ENCODE peak calls at places on chromosomes 12 and 14, in seven cellular contexts. Y is HCT116, R is tibial artery, T is endodermal cell, V is pancreas, G is left ventricle myocardium inferior, L is spleen. Q is an unnamed sample.

GRCh38 chr14:81176224-81176623 is 44.5 kb downstream of the GTF2A1 start:
- DNase-seq in T (no peak), L (no peak), G (peak; percentile 33), Y (no peak), R (peak; percentile 76), V (no peak), Q (no peak)

GRCh38 chr14:70213721-70214282 is 25.1 kb upstream of the SLC8A3 start:
- DNase-seq in G (no peak), Y (no peak), L (no peak), T (peak; percentile 42), R (no peak), V (no peak), Q (no peak)

GRCh38 chr12:101743724-101744472 is 4.6 kb upstream of the SYCP3 start:
- DNase-seq in G (no peak), R (no peak), L (peak; percentile 88), T (no peak), Y (no peak), V (no peak), Q (no peak)

GRCh38 chr12:116160883-116161458 is 116.5 kb downstream of the MED13L start:
- DNase-seq in V (no peak), T (no peak), G (no peak), L (no peak), Y (no peak), R (no peak), Q (no peak)

GRCh38 chr12:85985996-85986395 is 111.9 kb downstream of the NTS start:
- DNase-seq in R (no peak), V (no peak), G (no peak), L (no peak), T (no peak), Y (no peak), Q (no peak)

GRCh38 chr14:54642950-54643695 is 76.2 kb downstream of the SAMD4A start:
- DNase-seq in Y (no peak), G (no peak), V (no peak), R (no peak), T (peak; percentile 49), L (no peak), Q (no peak)

GRCh38 chr12:22340143-22340542 is 5.6 kb upstream of the ST8SIA1 start:
- DNase-seq in V (no peak), T (peak; percentile 47), G (no peak), Y (no peak), L (peak; percentile 61), R (no peak), Q (no peak)

GRCh38 chr14:90660865-90661570 is 155.2 kb downstream of the TTC7B start:
- DNase-seq in R (no peak), V (no peak), Y (no peak), T (no peak), G (peak; percentile 48), L (no peak), Q (no peak)

GRCh38 chr12:3247077-3247476 is 169.9 kb downstream of the TSPAN9 start:
- DNase-seq in R (no peak), G (no peak), L (no peak), T (no peak), V (no peak), Y (no peak), Q (no peak)

GRCh38 chr12:27539191-27539631 is 15.2 kb downstream of the PPFIBP1 start:
- DNase-seq in V (no peak), G (no peak), Y (no peak), R (no peak), T (no peak), L (no peak), Q (no peak)

GRCh38 chr12:26919216-26919555 is 18.6 kb downstream of the INTS13 start:
- DNase-seq in R (no peak), G (no peak), T (no peak), V (no peak), L (no peak), Y (no peak), Q (no peak)

GRCh38 chr12:116910645-116911449 is at the start of gene FBXW8:
- DNase-seq in V (peak; percentile 56), G (peak; percentile 79), T (peak; percentile 93), L (peak; percentile 92), Y (peak; percentile 48), R (peak; percentile 50), Q (no peak)

GRCh38 chr12:264269-264668 is 1.6 kb upstream of the SLC6A13 start:
- DNase-seq in V (no peak), R (no peak), Y (no peak), T (no peak), G (no peak), L (no peak), Q (no peak)

GRCh38 chr14:74683406-74683805 is 29.5 kb downstream of the AREL1 start:
- DNase-seq in L (no peak), R (no peak), V (no peak), G (no peak), Y (no peak), T (no peak), Q (no peak)

GRCh38 chr12:95208678-95209077 is 8.6 kb downstream of the FGD6 start:
- DNase-seq in L (no peak), V (no peak), G (no peak), Y (no peak), T (no peak), R (no peak), Q (no peak)

GRCh38 chr12:69059465-69060457 is 126.8 kb upstream of the CPM start:
- DNase-seq in V (no peak), T (no peak), R (no peak), G (no peak), L (no peak), Y (peak; percentile 86), Q (no peak)

GRCh38 chr14:91361236-91361811 is 56.3 kb downstream of the CCDC88C start:
- DNase-seq in L (no peak), Y (no peak), T (no peak), R (no peak), G (no peak), V (no peak), Q (no peak)

GRCh38 chr14:21103165-21103709 is 2.4 kb downstream of the TMEM253 start:
- DNase-seq in Y (no peak), V (no peak), L (no peak), R (no peak), G (no peak), T (no peak), Q (no peak)

GRCh38 chr14:73727181-73727580 is 13.0 kb upstream of the PNMA1 start:
- DNase-seq in G (no peak), Y (no peak), R (no peak), T (no peak), L (no peak), V (no peak), Q (no peak)

GRCh38 chr12:64733857-64734256 is 25.3 kb downstream of the GNS start:
- DNase-seq in L (no peak), R (no peak), G (peak; percentile 66), Y (peak; percentile 23), V (no peak), T (no peak), Q (peak; percentile 75)

GRCh38 chr14:102500190-102500661 is 9.3 kb downstream of the ANKRD9 start:
- DNase-seq in V (no peak), Y (no peak), T (peak; percentile 39), R (peak; percentile 66), L (no peak), G (peak; percentile 77), Q (peak; percentile 85)

DNA sequence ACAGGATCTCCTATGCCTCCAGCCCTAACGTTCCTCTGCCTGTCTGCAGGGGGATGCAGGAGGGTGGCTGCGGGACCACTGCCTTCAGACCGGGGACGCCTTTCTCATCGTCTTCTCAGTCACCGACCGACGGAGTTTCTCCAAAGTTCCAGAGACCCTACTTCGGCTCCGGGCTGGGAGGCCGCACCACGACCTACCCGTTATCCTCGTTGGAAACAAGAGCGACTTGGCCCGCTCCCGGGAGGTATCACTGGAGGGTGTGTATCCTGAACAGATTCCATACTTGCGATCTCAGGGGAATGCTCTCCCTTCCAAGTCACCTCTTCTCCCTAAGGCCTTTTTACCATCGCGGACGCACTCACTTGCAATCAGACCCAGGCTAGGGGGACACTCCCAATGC is 3.0 kb downstream of the REM2 start:
- DNase-seq in T (no peak), L (peak; percentile 78), R (no peak), V (no peak), Y (no peak), G (no peak), Q (no peak)
- H3K27ac ChIP-seq in T (no peak overlapping the region), L (no peak overlapping the region), R (no peak overlapping the region), V (no peak overlapping the region), Y (peak overlapping the region; percentile 93), G (no peak overlapping the region), Q (no peak overlapping the region)

DNA sequence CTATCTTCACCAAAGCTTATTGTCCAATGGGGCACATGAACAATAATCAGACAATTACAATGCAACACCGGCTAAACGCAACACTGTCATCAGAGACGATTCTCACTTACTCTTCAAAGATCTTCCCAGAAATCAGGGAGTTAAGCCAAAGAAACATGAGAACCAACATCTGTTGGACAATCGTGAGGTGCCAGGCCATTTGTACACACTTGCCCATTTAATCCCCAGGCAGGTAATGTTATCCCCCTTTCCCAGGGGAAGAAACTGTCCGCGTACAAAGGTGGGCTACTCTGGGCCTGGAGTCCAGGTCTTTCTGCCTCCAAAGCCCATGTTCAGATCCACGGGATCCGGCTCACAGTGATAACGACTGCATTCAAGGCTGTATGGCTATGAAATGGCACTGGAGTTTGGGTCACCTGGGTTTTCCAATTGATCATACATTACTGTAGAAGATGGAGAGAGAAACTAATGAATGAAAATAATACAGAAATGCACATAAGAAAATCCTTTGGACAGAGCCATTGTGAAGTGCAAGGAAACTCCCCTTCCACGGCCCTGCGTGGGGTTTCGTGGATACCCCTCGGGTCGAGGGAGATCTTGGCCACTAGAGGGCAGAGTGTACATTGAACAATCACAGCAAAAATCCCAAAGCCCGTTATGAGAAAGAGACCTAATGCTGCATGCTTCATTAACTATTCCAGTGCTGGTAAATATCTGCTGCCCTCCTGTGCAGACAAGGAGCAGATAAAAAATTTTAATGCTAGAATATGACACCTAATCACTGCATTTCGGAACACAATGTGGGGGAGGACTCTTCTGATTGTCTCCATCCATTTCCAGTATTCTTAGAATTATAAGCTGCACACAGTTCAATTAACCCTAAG is 111.4 kb downstream of the EGLN3 start:
- DNase-seq in R (peak; percentile 40), T (peak; percentile 77), L (peak; percentile 71), G (no peak), V (peak; percentile 21), Y (peak; percentile 31), Q (peak; percentile 75)
- TF ChIP-seq CTCF in R (peak; percentile 79), T (peak; percentile 90), L (peak; percentile 61), G (peak; percentile 87), V (peak; percentile 78), Y (peak; percentile 90), Q (peak; percentile 84)

DNA sequence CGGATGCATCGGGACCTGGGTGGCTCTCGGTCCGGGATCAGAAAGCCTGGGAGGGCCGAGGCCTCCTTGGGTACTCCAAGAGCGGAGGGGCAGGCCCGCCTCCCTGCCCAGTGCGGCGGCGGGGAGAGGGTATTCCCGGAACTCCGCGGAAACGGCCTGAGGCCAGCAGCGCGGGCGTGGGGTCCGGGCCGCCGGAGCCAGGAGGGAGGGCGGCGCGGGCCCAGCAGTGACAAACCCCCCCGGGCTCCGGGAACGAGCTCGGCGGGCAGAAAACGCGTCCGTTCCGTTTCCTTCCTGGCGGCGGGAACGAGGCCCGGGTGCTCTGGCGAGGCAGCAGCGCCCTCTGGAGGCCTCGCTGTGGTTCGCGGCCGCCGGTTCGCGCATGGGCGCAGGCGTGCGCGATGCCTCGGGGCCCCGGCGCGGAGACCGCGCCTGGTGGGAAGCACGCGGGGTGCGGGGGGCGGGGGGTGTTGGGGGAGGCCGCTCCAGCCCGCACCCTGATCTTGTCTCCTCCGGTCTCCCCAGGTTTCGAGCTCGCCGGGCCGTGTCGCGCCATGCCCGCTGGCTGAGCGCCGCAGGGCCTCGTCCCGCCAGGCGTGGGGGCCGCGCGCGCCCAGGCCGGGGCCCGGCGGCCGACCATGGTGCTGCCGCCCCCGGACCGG is 1.9 kb downstream of the TMEM121 start:
- DNase-seq in V (peak; percentile 70), G (peak; percentile 79), R (peak; percentile 64), T (peak; percentile 88), L (peak; percentile 95), Y (no peak), Q (no peak)
- H3K4me3 ChIP-seq in V (peak overlapping the region; percentile 56), G (peak overlapping the region; percentile 81), R (peak overlapping the region; percentile 67), T (no peak overlapping the region), L (peak overlapping the region; percentile 53), Y (peak overlapping the region; percentile 42), Q (peak overlapping the region; percentile 91)

GRCh38 chr12:75883241-75883640 is 148.3 kb downstream of the PHLDA1 start:
- DNase-seq in G (no peak), V (peak; percentile 10), R (no peak), Y (no peak), T (no peak), L (no peak), Q (no peak)
- H3K27ac ChIP-seq in G (no peak overlapping the region), V (no peak overlapping the region), R (no peak overlapping the region), Y (peak overlapping the region; percentile 99), T (no peak overlapping the region), L (no peak overlapping the region), Q (no peak overlapping the region)

Q was measured in ascending aorta.